ENCODE peak calls at places on chromosomes 11 and 22, in four cellular contexts. T is GM23248, D is mesenchymal stem cell, J is brain microvascular endothelial cell. M is an unnamed sample.

GRCh38 chr11:77361184-77361583 is 59.7 kb upstream of the GDPD4 start:
- DNase-seq in T (peak; percentile 43), D (peak; percentile 17), J (peak; percentile 39), M (peak; percentile 85)

GRCh38 chr22:50134481-50134880 is 36.0 kb upstream of the PANX2 start:
- DNase-seq in T (no peak), D (no peak), J (no peak), M (no peak)

GRCh38 chr11:121299417-121299816 is 6.8 kb downstream of the SC5D start:
- DNase-seq in T (no peak), D (no peak), J (no peak), M (no peak)

GRCh38 chr22:20391222-20391621 is 2.7 kb upstream of the ZNF74 start:
- DNase-seq in T (no peak), D (no peak), J (no peak), M (no peak)

GRCh38 chr11:13062115-13062514 is 53.0 kb downstream of the RASSF10 start:
- DNase-seq in T (no peak), D (no peak), J (no peak), M (no peak)

GRCh38 chr22:20131856-20132685 is 467 bp downstream of the ZDHHC8 start:
- DNase-seq in T (peak; percentile 57), D (no peak), J (no peak), M (no peak)

GRCh38 chr22:37255558-37256006 is 11.5 kb upstream of the RAC2 start:
- DNase-seq in T (no peak), D (no peak), J (no peak), M (no peak)

GRCh38 chr11:67027943-67028542 is 5.1 kb downstream of the SYT12 start:
- DNase-seq in T (no peak), D (no peak), J (no peak), M (no peak)

GRCh38 chr22:37329239-37330140 is 47.2 kb downstream of the CYTH4 start:
- DNase-seq in T (peak; percentile 38), D (peak; percentile 36), J (no peak), M (peak; percentile 51)

GRCh38 chr11:84437129-84438123 is 1151.3 kb upstream of the CCDC90B start:
- DNase-seq in T (peak; percentile 9), D (no peak), J (no peak), M (no peak)

GRCh38 chr22:27531782-27532530 is 269.6 kb downstream of the MN1 start:
- DNase-seq in T (peak; percentile 76), D (peak; percentile 92), J (peak; percentile 86), M (peak; percentile 98)

GRCh38 chr11:63567044-63567840 is 4.1 kb upstream of the PLAAT2 start:
- DNase-seq in T (peak; percentile 90), D (peak; percentile 85), J (peak; percentile 86), M (peak; percentile 93)

GRCh38 chr11:2801711-2802388 is 83.7 kb downstream of the CDKN1C start:
- DNase-seq in T (no peak), D (no peak), J (no peak), M (no peak)

GRCh38 chr11:111571829-111572501 is 30.3 kb upstream of the SIK2 start:
- DNase-seq in T (peak; percentile 57), D (no peak), J (peak; percentile 16), M (no peak)

GRCh38 chr11:117200813-117201515 is 1.8 kb downstream of the TAGLN start:
- DNase-seq in T (peak; percentile 25), D (peak; percentile 45), J (no peak), M (no peak)

GRCh38 chr11:117201516-117201866 is 2.3 kb downstream of the TAGLN start:
- DNase-seq in T (peak; percentile 30), D (no peak), J (no peak), M (no peak)

GRCh38 chr11:117199061-117199915 is at the start of gene TAGLN:
- DNase-seq in T (peak; percentile 93), D (peak; percentile 85), J (peak; percentile 97), M (peak; percentile 94)

GRCh38 chr11:117198613-117199012 is 557 bp upstream of the TAGLN start:
- DNase-seq in T (no peak), D (no peak), J (no peak), M (no peak)

DNA sequence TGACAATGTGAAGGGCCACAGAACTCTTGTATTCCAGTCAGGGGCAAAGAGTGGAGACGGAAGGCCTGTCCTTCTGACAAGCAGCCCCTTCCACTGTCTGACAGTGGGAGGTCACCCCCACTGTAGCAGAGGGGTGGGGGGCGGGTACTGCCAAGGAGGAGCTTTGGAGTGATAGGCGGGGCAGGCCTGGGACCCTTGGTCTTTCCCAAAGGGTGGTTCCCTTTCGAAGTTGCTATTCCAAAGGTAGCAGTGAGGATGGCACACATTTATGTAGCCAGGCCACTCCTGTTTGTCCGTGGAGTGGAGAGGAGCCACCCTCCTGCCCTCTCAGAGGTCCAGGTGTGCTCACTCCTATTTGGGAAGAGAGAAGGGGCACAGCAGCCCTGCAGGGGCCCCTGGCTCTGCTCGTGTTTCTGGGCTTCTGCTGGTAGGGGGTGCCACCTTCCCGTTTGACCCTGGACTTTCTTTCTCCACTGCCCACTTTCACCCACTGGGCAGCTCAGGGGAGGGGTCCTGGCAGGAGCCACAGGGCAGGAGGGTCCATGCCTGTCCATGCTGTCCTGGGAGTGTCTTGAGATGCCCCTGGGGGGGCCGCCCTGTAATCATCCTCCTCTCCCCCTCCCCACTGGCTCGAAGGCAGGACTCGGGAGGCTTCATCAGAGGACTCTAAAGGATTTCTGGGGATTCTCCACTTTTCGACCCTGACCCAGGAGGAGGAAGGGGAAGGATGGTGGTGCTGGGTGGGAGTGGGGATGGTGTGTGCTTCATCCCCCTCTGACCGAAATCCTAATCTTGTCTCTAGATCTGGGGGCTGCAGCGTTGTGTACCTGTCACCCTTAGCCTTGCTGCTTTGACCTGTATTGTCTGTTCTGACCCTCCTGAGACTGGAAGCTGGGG is 994 bp downstream of the TAGLN start:
- DNase-seq in T (no peak), D (no peak), J (no peak), M (no peak)
- H3K4me3 ChIP-seq in T (peak overlapping the region; percentile 87), D (peak overlapping the region; percentile 63), J (peak overlapping the region; percentile 69), M (peak overlapping the region; percentile 83)

DNA sequence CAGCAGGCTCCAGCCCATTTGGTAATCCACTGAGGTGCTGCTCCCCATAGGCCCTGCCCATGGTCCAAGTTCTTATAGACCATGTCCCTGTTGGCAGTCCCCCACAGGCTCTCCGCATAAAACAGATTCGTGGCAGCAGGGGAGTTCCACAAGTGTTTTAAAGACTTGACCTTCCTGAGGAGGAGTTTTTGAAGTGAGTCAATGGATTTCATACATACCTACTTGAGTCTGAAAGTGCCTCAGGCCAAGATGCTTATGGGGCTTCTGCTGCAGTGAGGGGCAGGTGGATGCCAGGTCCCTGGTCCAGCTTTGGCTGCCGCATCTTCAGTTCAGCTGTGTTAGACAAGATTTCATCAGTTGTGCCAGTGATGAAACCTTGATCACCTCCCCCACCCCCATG is 43.3 kb downstream of the CABIN1 start:
- DNase-seq in T (peak; percentile 50), D (peak; percentile 14), J (no peak), M (peak; percentile 35)
- H3K27ac ChIP-seq in T (no peak overlapping the region), D (no peak overlapping the region), J (no peak overlapping the region), M (no peak overlapping the region)

GRCh38 chr11:64875369-64876225 is 2.8 kb downstream of the EHD1 start:
- DNase-seq in T (peak; percentile 40), D (no peak), J (no peak), M (no peak)
- H3K4me3 ChIP-seq in T (peak overlapping the region; percentile 96), D (peak overlapping the region; percentile 26), J (peak overlapping the region; percentile 97), M (peak overlapping the region; percentile 96)

GRCh38 chr11:371716-372590 is 2.7 kb downstream of the B4GALNT4 start:
- DNase-seq in T (no peak), D (no peak), J (no peak), M (no peak)

GRCh38 chr11:369336-370018 is at the start of gene B4GALNT4:
- DNase-seq in T (peak; percentile 76), D (peak; percentile 59), J (no peak), M (no peak)

GRCh38 chr11:368414-369335 is 624 bp upstream of the B4GALNT4 start:
- DNase-seq in T (peak; percentile 60), D (peak; percentile 71), J (peak; percentile 7), M (no peak)

GRCh38 chr11:371051-371450 is 1.8 kb downstream of the B4GALNT4 start:
- DNase-seq in T (no peak), D (no peak), J (no peak), M (no peak)

DNA sequence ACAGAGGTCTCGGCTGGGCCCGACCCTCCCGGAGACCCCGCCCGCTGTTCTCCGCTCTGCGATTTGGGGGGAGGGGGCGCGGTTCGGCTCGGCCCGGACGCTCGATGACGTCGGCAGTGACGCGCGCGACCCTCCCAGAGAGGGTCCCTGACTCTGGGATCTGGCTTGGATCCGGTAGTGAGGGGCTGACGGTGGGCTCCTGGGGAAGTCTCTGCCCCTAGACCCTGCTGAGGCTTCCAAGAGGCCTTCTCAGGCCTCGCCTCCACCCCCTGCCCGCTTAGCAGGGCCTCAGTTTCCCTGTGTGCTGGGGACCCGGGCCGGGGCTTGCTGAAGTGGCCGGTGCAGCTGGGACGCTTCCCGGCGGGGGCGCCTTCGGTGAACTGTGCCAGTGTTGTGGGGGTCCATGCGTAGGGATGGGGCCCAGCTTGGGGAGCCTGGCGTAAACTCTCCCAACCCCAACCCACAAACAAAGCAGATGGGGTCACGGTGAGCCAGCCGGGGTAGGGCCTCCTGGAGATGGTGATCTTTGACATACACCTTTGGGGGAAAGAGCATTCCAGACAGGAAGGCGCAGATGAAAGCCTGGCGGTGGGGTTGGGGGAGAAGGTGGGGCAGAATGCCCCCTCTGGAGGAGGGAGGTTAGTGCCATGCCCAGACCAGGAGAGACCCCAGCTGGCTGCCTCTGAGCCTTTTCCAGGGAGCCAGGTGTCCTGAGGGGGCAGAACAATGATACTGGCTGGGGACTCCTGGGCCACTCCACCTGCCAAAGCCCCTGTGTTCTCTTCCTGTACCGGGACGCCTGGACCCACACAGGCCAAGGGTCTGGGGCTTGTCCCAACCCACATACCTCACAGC is 1.0 kb downstream of the B4GALNT4 start:
- DNase-seq in T (no peak), D (no peak), J (no peak), M (no peak)
- H3K27ac ChIP-seq in T (no peak overlapping the region), D (no peak overlapping the region), J (no peak overlapping the region), M (no peak overlapping the region)

DNA sequence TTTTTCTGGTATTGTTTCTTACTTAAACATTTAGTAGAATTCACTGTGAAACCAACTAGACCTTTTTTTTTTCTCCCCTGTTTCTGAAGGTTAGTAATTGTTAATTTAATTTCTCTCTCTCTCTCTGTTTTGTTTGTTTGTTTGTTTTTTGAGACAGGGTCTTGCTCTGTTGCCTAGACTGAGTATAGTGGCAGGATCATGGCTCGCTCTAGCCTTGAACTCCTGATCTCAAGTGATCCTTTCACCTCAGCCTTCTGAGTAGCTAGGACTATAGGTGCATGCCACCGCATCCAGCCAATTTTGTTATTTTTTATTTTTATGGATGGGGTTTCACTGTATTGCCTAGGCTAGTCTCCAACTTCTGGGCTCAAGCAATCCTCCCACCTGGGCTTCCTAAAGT is 165.0 kb downstream of the UVRAG start:
- DNase-seq in T (no peak), D (no peak), J (no peak), M (no peak)
- H3K4me3 ChIP-seq in T (no peak overlapping the region), D (no peak overlapping the region), J (no peak overlapping the region), M (no peak overlapping the region)

DNA sequence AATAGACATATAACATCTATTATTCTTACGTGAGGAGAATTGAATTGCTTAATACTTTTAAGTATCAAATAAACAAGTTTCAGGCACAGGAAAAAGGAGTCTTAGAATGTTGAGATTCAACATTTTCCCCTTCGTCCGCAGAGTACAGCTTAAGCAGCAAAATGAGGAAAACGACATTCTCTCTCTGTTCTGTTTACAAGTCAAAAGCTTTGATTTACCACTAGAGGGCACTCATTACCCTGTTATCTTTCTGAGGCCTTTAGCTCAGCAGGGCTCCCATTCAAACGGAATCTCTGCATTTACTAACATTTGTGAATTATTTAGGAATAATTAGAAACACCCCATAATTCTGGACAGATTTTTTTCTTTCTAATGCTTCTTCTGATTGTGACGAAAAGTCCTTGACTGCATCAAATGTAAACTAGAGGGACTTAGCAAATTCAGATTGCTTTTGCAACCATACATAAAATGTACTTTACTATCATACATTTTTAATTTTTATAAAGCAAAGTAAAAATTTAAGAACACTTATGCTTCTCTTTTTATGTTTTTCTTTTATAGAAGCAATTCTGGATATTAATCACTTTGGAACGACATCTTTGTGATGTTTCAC is 75.0 kb downstream of the JRKL start:
- DNase-seq in T (peak; percentile 83), D (peak; percentile 76), J (peak; percentile 34), M (peak; percentile 57)
- H3K27ac ChIP-seq in T (no peak overlapping the region), D (no peak overlapping the region), J (no peak overlapping the region), M (no peak overlapping the region)

GRCh38 chr11:134411887-134412507 is at the start of gene B3GAT1:
- DNase-seq in T (no peak), D (no peak), J (no peak), M (no peak)
- H3K4me3 ChIP-seq in T (no peak within 1 kb of the TSS), D (peak within 1 kb of the TSS; percentile 31), J (peak within 1 kb of the TSS; percentile 17), M (no peak within 1 kb of the TSS)

M was measured in astrocyte.